ENCODE peak calls at places on chromosomes 2 and 18, in six cellular contexts. U is GM13976, G is fibroblast of lung, C is activated B cell treated with CpG ODN at 0.5 μM for 24 hours, N is GM12865, O is Peyer's patch. T is an unnamed sample.

GRCh38 chr2:176742271-176742670 is 470.3 kb upstream of the HNRNPA3 start:
- DNase-seq in U (no peak), G (no peak), C (no peak), N (no peak), O (no peak), T (no peak)

GRCh38 chr2:135820003-135820618 is 16.9 kb downstream of the LCT start:
- DNase-seq in U (peak), G (no peak), C (no peak), N (peak), O (peak), T (no peak)

GRCh38 chr2:158777077-158777476 is 18.0 kb upstream of the DAPL1 start:
- DNase-seq in U (no peak), G (no peak), C (no peak), N (no peak), O (no peak), T (no peak)

GRCh38 chr18:38406625-38407024 is 841.0 kb upstream of the CELF4 start:
- DNase-seq in U (no peak), G (no peak), C (no peak), N (no peak), O (no peak), T (no peak)

GRCh38 chr2:218814540-218815243 is 16.9 kb downstream of the PRKAG3 start:
- DNase-seq in U (no peak), G (no peak), C (no peak), N (no peak), O (no peak), T (no peak)

GRCh38 chr2:68059769-68060525 is 2.9 kb downstream of the C1D start:
- DNase-seq in U (no peak), G (no peak), C (no peak), N (no peak), O (no peak), T (no peak)

GRCh38 chr2:158125756-158126498 is 24.3 kb downstream of the UPP2 start:
- DNase-seq in U (no peak), G (no peak), C (no peak), N (no peak), O (no peak), T (no peak)

GRCh38 chr2:160300203-160300602 is 100.1 kb upstream of the ITGB6 start:
- DNase-seq in U (no peak), G (no peak), C (no peak), N (no peak), O (no peak), T (no peak)

GRCh38 chr2:128686881-128687550 is 368.3 kb upstream of the HS6ST1 start:
- DNase-seq in U (no peak), G (no peak), C (no peak), N (no peak), O (no peak), T (no peak)

GRCh38 chr2:181085729-181086128 is 105.3 kb downstream of the UBE2E3 start:
- DNase-seq in U (no peak), G (no peak), C (no peak), N (no peak), O (no peak), T (no peak)

GRCh38 chr2:17827306-17827705 is 11.0 kb downstream of the MSGN1 start:
- DNase-seq in U (no peak), G (no peak), C (no peak), N (no peak), O (no peak), T (no peak)

GRCh38 chr2:237109421-237109820 is 23.7 kb downstream of the COPS8 start:
- DNase-seq in U (no peak), G (no peak), C (no peak), N (no peak), O (no peak), T (no peak)

GRCh38 chr2:10214179-10214578 is 88.5 kb upstream of the HPCAL1 start:
- DNase-seq in U (no peak), G (no peak), C (no peak), N (no peak), O (no peak), T (peak)

GRCh38 chr2:7744827-7745226 is 827.6 kb downstream of the RNF144A start:
- DNase-seq in U (no peak), G (no peak), C (no peak), N (no peak), O (no peak), T (no peak)

GRCh38 chr2:55099878-55100820 is 49.9 kb upstream of the RTN4 start:
- DNase-seq in U (no peak), G (peak), C (no peak), N (no peak), O (no peak), T (no peak)

GRCh38 chr2:232871418-232871834 is 1.4 kb downstream of the SNORC start:
- DNase-seq in U (peak), G (no peak), C (no peak), N (no peak), O (no peak), T (no peak)

GRCh38 chr2:190563109-190563508 is 28.6 kb upstream of the NEMP2 start:
- DNase-seq in U (no peak), G (no peak), C (no peak), N (no peak), O (no peak), T (no peak)

GRCh38 chr2:178484245-178485041 is 4.2 kb downstream of the PLEKHA3 start:
- DNase-seq in U (no peak), G (peak), C (no peak), N (no peak), O (no peak), T (no peak)

GRCh38 chr2:102618452-102619413 is 620 bp upstream of the SLC9A2 start:
- DNase-seq in U (peak), G (peak), C (no peak), N (peak), O (no peak), T (peak)
- TF ChIP-seq CTCF in U (no peak), G (no peak), C (no peak), N (no peak), O (no peak), T (no peak)

DNA sequence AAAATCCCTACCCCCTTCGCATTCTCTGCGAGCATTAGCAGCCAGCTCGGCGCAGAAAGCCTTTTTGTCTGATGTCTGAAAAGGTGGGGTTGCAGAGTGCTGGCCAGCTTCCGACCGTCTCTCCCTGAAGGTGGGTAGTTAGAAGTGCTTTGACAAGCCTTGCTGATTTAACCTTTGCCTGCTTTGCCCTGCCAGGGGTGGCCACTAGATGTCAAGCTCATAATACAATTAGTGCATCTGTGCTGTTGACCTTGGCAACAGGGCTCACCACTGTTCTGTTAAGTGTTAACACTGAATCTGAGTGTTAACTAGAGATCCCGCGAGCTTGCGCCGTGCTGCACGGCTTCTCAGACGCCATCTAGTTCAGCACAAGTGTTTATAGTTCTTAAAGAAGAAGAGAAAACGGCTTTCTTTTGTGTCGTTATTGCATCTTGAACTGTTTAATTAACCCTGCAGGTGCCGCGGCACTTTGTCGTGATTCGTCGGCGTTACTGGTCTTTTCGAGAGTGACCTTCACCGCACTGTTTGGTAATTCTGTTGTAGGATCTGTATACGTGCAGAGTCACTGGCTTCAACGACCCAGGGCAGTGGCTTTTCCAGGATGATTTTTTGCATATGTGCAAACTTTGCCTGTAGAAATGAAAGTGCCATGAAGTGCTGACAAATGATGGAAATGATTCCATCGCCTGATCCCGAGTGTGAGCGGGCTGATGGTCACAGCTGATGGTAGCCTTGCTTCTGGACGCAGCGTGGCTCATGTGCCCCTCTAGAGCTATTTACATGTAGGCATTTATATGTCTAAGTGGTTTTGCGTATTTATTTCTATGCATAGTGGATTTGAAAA is 5.5 kb downstream of the SALL3 start:
- DNase-seq in U (no peak), G (no peak), C (no peak), N (peak), O (no peak), T (no peak)
- TF ChIP-seq CTCF in U (peak), G (peak), C (no peak), N (peak), O (peak), T (no peak)

DNA sequence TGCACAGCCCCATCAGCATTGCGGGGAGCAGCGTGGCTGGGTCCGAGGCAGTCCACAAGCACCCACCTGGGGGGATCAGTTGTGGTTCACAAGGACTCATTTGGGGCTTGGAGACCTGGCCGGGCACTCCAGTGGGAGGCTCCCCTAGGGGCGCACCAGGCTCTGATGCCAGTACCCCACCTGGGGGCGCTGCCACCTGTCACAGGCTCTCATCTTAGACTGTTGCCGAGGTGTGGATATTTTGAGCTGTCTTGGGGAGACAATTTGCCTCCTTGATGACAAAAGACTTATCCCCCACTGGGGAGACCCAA is 3.0 kb downstream of the ADRA2B start:
- DNase-seq in U (no peak), G (no peak), C (no peak), N (peak), O (no peak), T (peak)
- TF ChIP-seq CTCF in U (peak), G (no peak), C (no peak), N (peak), O (no peak), T (no peak)

DNA sequence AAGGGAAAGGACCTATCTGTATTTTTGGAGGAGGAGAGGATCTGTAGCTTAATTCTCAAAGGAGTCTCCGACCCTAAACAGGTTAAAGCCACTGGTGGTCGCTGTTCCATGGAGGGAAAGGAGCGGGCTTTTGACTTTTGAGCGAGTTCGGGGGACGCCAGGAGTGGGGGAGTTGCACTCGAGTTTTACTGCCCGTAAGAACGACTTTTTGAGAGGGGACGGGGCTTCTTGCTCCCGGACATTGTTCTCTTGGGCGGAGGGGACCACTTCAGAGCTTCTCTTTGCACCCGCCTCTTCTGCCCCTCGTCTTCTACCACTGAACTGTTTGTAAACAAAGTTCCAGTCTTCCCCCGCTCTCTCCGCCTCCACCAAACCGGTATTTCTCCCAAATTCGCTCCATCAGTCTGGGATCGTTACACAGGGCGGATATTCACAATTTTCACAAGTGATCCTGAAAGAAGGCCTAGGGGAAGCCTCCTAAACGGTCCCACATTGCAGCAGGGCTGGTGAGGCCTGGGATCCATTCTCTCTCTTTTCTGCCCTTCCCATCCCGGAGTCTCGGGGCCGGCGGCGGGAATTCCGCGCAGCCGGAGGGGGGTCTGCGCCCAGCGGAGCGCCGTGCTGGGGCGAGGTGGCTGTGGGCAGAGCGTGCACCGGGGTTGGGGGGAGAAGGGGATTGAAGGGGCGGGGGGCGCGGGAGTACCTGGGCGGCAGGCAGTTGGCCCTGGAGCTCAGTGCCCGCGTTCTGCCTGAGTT is 6.6 kb downstream of the DLX2 start:
- DNase-seq in U (peak), G (no peak), C (no peak), N (no peak), O (no peak), T (no peak)
- TF ChIP-seq CTCF in U (peak), G (peak), C (no peak), N (peak), O (no peak), T (no peak)

DNA sequence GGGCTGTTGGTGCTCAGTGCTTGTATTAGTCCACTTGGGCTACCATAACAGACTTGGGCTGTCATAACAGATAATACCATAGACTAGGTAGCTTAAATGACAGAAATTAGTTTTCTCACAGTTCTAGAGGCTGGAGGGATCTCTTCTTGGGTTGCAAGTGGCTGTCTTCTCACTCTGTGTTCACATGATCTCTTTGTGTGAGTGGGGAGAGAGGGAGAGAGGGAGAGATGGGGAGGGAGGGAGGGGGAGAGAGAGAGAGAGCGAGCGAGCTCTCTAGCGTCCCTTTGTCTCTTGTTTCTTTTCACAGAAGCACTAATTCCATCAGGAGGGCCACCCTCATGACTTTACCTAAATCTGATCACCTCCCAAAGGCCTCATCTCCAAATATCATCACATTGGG is 4.5 kb upstream of the XRCC5 start:
- DNase-seq in U (no peak), G (no peak), C (no peak), N (no peak), O (no peak), T (no peak)
- TF ChIP-seq CTCF in U (no peak), G (no peak), C (no peak), N (no peak), O (no peak), T (no peak)

DNA sequence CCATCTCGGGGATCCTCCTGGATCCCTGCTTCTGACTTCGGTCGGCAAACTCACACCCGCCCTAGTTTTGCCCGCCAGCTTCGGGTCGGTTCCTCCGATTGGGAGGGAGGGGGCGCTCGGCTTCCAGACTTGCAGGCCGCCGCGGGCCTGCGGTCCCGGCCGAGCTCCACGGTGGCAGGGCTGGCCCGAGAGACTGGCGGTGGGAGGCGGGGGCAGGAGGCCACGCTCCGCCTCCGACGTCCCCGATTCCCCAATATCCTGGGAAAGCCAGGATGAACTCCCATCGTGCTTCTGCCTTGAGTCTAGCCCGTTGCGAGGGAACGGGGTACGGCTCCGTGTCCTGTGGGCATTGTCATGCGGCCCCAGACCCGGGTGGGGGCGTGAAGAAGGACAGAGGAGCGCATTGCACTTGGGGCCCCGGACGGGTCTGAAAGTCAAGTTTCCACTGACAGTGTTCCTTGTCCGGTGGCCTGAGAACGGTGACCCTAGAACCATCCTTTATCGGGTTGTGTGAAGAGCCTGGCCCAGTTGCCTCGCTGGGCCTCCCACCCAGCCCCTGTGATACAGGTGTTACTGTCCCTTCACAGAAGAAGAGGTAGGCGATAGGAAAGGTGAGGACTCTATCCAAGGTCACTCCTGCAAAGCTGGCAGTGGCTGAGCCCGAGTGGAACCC is 2.4 kb upstream of the INHBB start:
- DNase-seq in U (peak), G (peak), C (peak), N (peak), O (peak), T (peak)
- TF ChIP-seq CTCF in U (peak), G (peak), C (no peak), N (peak), O (peak), T (peak)

GRCh38 chr2:29215073-29215472 is 99.9 kb downstream of the CLIP4 start:
- DNase-seq in U (no peak), G (no peak), C (no peak), N (no peak), O (no peak), T (peak)

GRCh38 chr2:29213871-29214341 is 98.7 kb downstream of the CLIP4 start:
- DNase-seq in U (peak), G (no peak), C (no peak), N (no peak), O (no peak), T (peak)

GRCh38 chr2:29215739-29216608 is 100.8 kb downstream of the CLIP4 start:
- DNase-seq in U (peak), G (no peak), C (no peak), N (no peak), O (no peak), T (peak)

GRCh38 chr2:29209551-29209950 is 94.3 kb downstream of the CLIP4 start:
- DNase-seq in U (no peak), G (no peak), C (no peak), N (no peak), O (no peak), T (peak)

GRCh38 chr2:29212009-29212408 is 96.8 kb downstream of the CLIP4 start:
- DNase-seq in U (no peak), G (peak), C (no peak), N (no peak), O (no peak), T (peak)
- TF ChIP-seq CTCF in U (no peak), G (no peak), C (no peak), N (no peak), O (no peak), T (no peak)

GRCh38 chr2:9013403-9013802 is 9.9 kb upstream of the MBOAT2 start:
- DNase-seq in U (no peak), G (no peak), C (no peak), N (no peak), O (no peak), T (no peak)

GRCh38 chr2:9006368-9006767 is 2.9 kb upstream of the MBOAT2 start:
- DNase-seq in U (no peak), G (no peak), C (no peak), N (no peak), O (no peak), T (no peak)

GRCh38 chr2:9010866-9011265 is 7.4 kb upstream of the MBOAT2 start:
- DNase-seq in U (no peak), G (peak), C (no peak), N (no peak), O (no peak), T (no peak)

GRCh38 chr2:9004338-9005204 is 1.1 kb upstream of the MBOAT2 start:
- DNase-seq in U (no peak), G (no peak), C (no peak), N (no peak), O (no peak), T (no peak)

DNA sequence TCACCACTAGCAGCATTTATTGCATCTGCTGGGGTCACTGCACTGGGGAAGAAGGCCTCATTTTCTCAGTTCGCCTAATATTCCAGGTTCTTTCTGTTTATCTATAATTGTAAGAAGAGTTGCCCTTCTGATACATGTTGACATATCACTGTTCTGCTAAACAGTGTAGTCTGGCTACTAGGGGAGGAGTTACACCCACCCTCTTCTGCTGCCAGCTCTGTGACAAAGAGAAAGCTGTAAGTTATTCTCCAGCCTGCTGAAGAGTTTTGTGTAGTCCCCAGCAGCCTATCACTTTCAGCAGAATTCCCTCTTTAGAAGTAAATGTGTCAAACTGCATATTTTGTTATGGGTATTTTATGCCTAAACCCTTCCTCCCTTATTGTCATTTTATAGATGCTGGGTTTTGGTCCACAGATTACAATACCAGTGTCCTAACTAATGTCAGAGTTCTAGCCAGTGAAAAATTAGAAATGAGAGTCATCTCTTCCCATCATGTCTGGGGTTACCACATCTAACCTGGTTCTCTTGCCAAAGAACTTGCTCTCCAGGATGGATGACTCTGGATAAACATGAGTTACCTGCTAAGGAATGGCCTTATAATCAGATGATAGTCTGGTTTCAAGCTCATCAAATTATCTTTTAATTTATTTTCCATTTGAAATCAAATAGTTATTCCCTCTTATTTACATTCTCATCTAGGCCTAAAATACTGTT is 5.6 kb upstream of the MBOAT2 start:
- DNase-seq in U (no peak), G (no peak), C (no peak), N (no peak), O (no peak), T (no peak)
- TF ChIP-seq CTCF in U (no peak), G (no peak), C (no peak), N (no peak), O (no peak), T (no peak)

T was measured in CD14-positive monocyte.